ENCODE peak calls at places on chromosomes 13 and 19, in eight cellular contexts. One of them, this sample, is unnamed.

GRCh38 chr19:55086730-55087541 is 11.3 kb downstream of the EPS8L1 start:
- DNase-seq in Right ventricle myocardium superior: peak; percentile 97
- DNase-seq in DMS153: peak; percentile 91
- DNase-seq in ovary: peak; percentile 92
- DNase-seq in nucleus accumbens: peak; percentile 85
- DNase-seq in activated CD8-positive, alpha-beta T cell treated with anti-CD3 and anti-CD28 coated beads, Interleukin-2, amount 10 ng/mL, durations not matched to agents 7 days and 5 days: peak; percentile 54
- DNase-seq in MCF 10A: no peak
- DNase-seq in HT1080: no peak
- DNase-seq in this sample: no peak

GRCh38 chr13:90867336-90867683 is 480.2 kb upstream of the MIR17HG start:
- DNase-seq in Right ventricle myocardium superior: peak; percentile 72
- DNase-seq in DMS153: peak; percentile 67
- DNase-seq in ovary: no peak
- DNase-seq in nucleus accumbens: peak; percentile 40
- DNase-seq in activated CD8-positive, alpha-beta T cell treated with anti-CD3 and anti-CD28 coated beads, Interleukin-2, amount 10 ng/mL, durations not matched to agents 7 days and 5 days: peak; percentile 32
- DNase-seq in MCF 10A: peak; percentile 84
- DNase-seq in HT1080: peak; percentile 76
- DNase-seq in this sample: no peak

GRCh38 chr13:94495806-94496205 is 16.3 kb upstream of the DCT start:
- DNase-seq in Right ventricle myocardium superior: no peak
- DNase-seq in DMS153: no peak
- DNase-seq in ovary: no peak
- DNase-seq in nucleus accumbens: no peak
- DNase-seq in activated CD8-positive, alpha-beta T cell treated with anti-CD3 and anti-CD28 coated beads, Interleukin-2, amount 10 ng/mL, durations not matched to agents 7 days and 5 days: no peak
- DNase-seq in MCF 10A: no peak
- DNase-seq in HT1080: no peak
- DNase-seq in this sample: no peak

GRCh38 chr19:34960103-34960805 is 3.8 kb downstream of the ZNF792 start:
- DNase-seq in Right ventricle myocardium superior: no peak
- DNase-seq in DMS153: no peak
- DNase-seq in ovary: no peak
- DNase-seq in nucleus accumbens: no peak
- DNase-seq in activated CD8-positive, alpha-beta T cell treated with anti-CD3 and anti-CD28 coated beads, Interleukin-2, amount 10 ng/mL, durations not matched to agents 7 days and 5 days: peak; percentile 17
- DNase-seq in MCF 10A: no peak
- DNase-seq in HT1080: peak; percentile 99
- DNase-seq in this sample: no peak

GRCh38 chr13:98976338-98976737 is 1.5 kb downstream of the DOCK9 start:
- DNase-seq in Right ventricle myocardium superior: no peak
- DNase-seq in DMS153: no peak
- DNase-seq in ovary: no peak
- DNase-seq in nucleus accumbens: no peak
- DNase-seq in activated CD8-positive, alpha-beta T cell treated with anti-CD3 and anti-CD28 coated beads, Interleukin-2, amount 10 ng/mL, durations not matched to agents 7 days and 5 days: no peak
- DNase-seq in MCF 10A: no peak
- DNase-seq in HT1080: peak; percentile 58
- DNase-seq in this sample: no peak

GRCh38 chr13:49459580-49459979 is 15.5 kb downstream of the SETDB2 start:
- DNase-seq in Right ventricle myocardium superior: no peak
- DNase-seq in DMS153: no peak
- DNase-seq in ovary: no peak
- DNase-seq in nucleus accumbens: no peak
- DNase-seq in activated CD8-positive, alpha-beta T cell treated with anti-CD3 and anti-CD28 coated beads, Interleukin-2, amount 10 ng/mL, durations not matched to agents 7 days and 5 days: no peak
- DNase-seq in MCF 10A: no peak
- DNase-seq in HT1080: no peak
- DNase-seq in this sample: no peak

GRCh38 chr13:37225414-37226047 is 120.1 kb upstream of the CSNK1A1L start:
- DNase-seq in Right ventricle myocardium superior: no peak
- DNase-seq in DMS153: no peak
- DNase-seq in ovary: no peak
- DNase-seq in nucleus accumbens: no peak
- DNase-seq in activated CD8-positive, alpha-beta T cell treated with anti-CD3 and anti-CD28 coated beads, Interleukin-2, amount 10 ng/mL, durations not matched to agents 7 days and 5 days: no peak
- DNase-seq in MCF 10A: no peak
- DNase-seq in HT1080: no peak
- DNase-seq in this sample: no peak

GRCh38 chr19:45589768-45590167 is 5.2 kb upstream of the OPA3 start:
- DNase-seq in Right ventricle myocardium superior: no peak
- DNase-seq in DMS153: no peak
- DNase-seq in ovary: no peak
- DNase-seq in nucleus accumbens: no peak
- DNase-seq in activated CD8-positive, alpha-beta T cell treated with anti-CD3 and anti-CD28 coated beads, Interleukin-2, amount 10 ng/mL, durations not matched to agents 7 days and 5 days: no peak
- DNase-seq in MCF 10A: no peak
- DNase-seq in HT1080: no peak
- DNase-seq in this sample: no peak

GRCh38 chr13:75705395-75705794 is 69.3 kb downstream of the LMO7 start:
- DNase-seq in Right ventricle myocardium superior: no peak
- DNase-seq in DMS153: no peak
- DNase-seq in ovary: no peak
- DNase-seq in nucleus accumbens: no peak
- DNase-seq in activated CD8-positive, alpha-beta T cell treated with anti-CD3 and anti-CD28 coated beads, Interleukin-2, amount 10 ng/mL, durations not matched to agents 7 days and 5 days: no peak
- DNase-seq in MCF 10A: peak; percentile 73
- DNase-seq in HT1080: peak; percentile 83
- DNase-seq in this sample: no peak

GRCh38 chr19:41161903-41162302 is 31.1 kb upstream of the CYP2S1 start:
- DNase-seq in Right ventricle myocardium superior: no peak
- DNase-seq in DMS153: no peak
- DNase-seq in ovary: no peak
- DNase-seq in nucleus accumbens: no peak
- DNase-seq in activated CD8-positive, alpha-beta T cell treated with anti-CD3 and anti-CD28 coated beads, Interleukin-2, amount 10 ng/mL, durations not matched to agents 7 days and 5 days: no peak
- DNase-seq in MCF 10A: no peak
- DNase-seq in HT1080: peak; percentile 30
- DNase-seq in this sample: no peak

GRCh38 chr13:112238436-112238995 is 137.6 kb upstream of the SPACA7 start:
- DNase-seq in Right ventricle myocardium superior: no peak
- DNase-seq in DMS153: no peak
- DNase-seq in ovary: no peak
- DNase-seq in nucleus accumbens: no peak
- DNase-seq in activated CD8-positive, alpha-beta T cell treated with anti-CD3 and anti-CD28 coated beads, Interleukin-2, amount 10 ng/mL, durations not matched to agents 7 days and 5 days: no peak
- DNase-seq in MCF 10A: no peak
- DNase-seq in HT1080: no peak
- DNase-seq in this sample: no peak

GRCh38 chr19:29680447-29680846 is 15.2 kb downstream of the PLEKHF1 start:
- DNase-seq in Right ventricle myocardium superior: peak; percentile 71
- DNase-seq in DMS153: no peak
- DNase-seq in ovary: no peak
- DNase-seq in nucleus accumbens: peak; percentile 42
- DNase-seq in activated CD8-positive, alpha-beta T cell treated with anti-CD3 and anti-CD28 coated beads, Interleukin-2, amount 10 ng/mL, durations not matched to agents 7 days and 5 days: peak; percentile 91
- DNase-seq in MCF 10A: no peak
- DNase-seq in HT1080: peak; percentile 23
- DNase-seq in this sample: peak; percentile 54

GRCh38 chr13:41742917-41743552 is 217.9 kb downstream of the VWA8 start:
- DNase-seq in Right ventricle myocardium superior: no peak
- DNase-seq in DMS153: no peak
- DNase-seq in ovary: no peak
- DNase-seq in nucleus accumbens: no peak
- DNase-seq in activated CD8-positive, alpha-beta T cell treated with anti-CD3 and anti-CD28 coated beads, Interleukin-2, amount 10 ng/mL, durations not matched to agents 7 days and 5 days: no peak
- DNase-seq in MCF 10A: no peak
- DNase-seq in HT1080: no peak
- DNase-seq in this sample: no peak

GRCh38 chr19:44686896-44687295 is 12.1 kb upstream of the CEACAM16 start:
- DNase-seq in Right ventricle myocardium superior: no peak
- DNase-seq in DMS153: no peak
- DNase-seq in ovary: no peak
- DNase-seq in nucleus accumbens: no peak
- DNase-seq in activated CD8-positive, alpha-beta T cell treated with anti-CD3 and anti-CD28 coated beads, Interleukin-2, amount 10 ng/mL, durations not matched to agents 7 days and 5 days: no peak
- DNase-seq in MCF 10A: no peak
- DNase-seq in HT1080: no peak
- DNase-seq in this sample: no peak

GRCh38 chr13:55516610-55517009 is 1624.1 kb upstream of the PRR20A start:
- DNase-seq in Right ventricle myocardium superior: no peak
- DNase-seq in DMS153: no peak
- DNase-seq in ovary: no peak
- DNase-seq in nucleus accumbens: no peak
- DNase-seq in activated CD8-positive, alpha-beta T cell treated with anti-CD3 and anti-CD28 coated beads, Interleukin-2, amount 10 ng/mL, durations not matched to agents 7 days and 5 days: no peak
- DNase-seq in MCF 10A: no peak
- DNase-seq in HT1080: no peak
- DNase-seq in this sample: no peak

GRCh38 chr19:6935618-6936017 is 48.2 kb downstream of the ADGRE1 start:
- DNase-seq in Right ventricle myocardium superior: no peak
- DNase-seq in DMS153: no peak
- DNase-seq in ovary: no peak
- DNase-seq in nucleus accumbens: no peak
- DNase-seq in activated CD8-positive, alpha-beta T cell treated with anti-CD3 and anti-CD28 coated beads, Interleukin-2, amount 10 ng/mL, durations not matched to agents 7 days and 5 days: no peak
- DNase-seq in MCF 10A: no peak
- DNase-seq in HT1080: no peak
- DNase-seq in this sample: no peak

GRCh38 chr19:16627194-16627927 is 643 bp downstream of the MED26 start:
- DNase-seq in Right ventricle myocardium superior: peak; percentile 57
- DNase-seq in DMS153: no peak
- DNase-seq in ovary: peak; percentile 19
- DNase-seq in nucleus accumbens: no peak
- DNase-seq in activated CD8-positive, alpha-beta T cell treated with anti-CD3 and anti-CD28 coated beads, Interleukin-2, amount 10 ng/mL, durations not matched to agents 7 days and 5 days: peak; percentile 39
- DNase-seq in MCF 10A: peak; percentile 14
- DNase-seq in HT1080: no peak
- DNase-seq in this sample: no peak

GRCh38 chr19:1814391-1814790 is 2.3 kb upstream of the ATP8B3 start:
- DNase-seq in Right ventricle myocardium superior: no peak
- DNase-seq in DMS153: no peak
- DNase-seq in ovary: no peak
- DNase-seq in nucleus accumbens: no peak
- DNase-seq in activated CD8-positive, alpha-beta T cell treated with anti-CD3 and anti-CD28 coated beads, Interleukin-2, amount 10 ng/mL, durations not matched to agents 7 days and 5 days: no peak
- DNase-seq in MCF 10A: no peak
- DNase-seq in HT1080: no peak
- DNase-seq in this sample: no peak

GRCh38 chr13:112056284-112056727 is 10.6 kb upstream of the SOX1 start:
- DNase-seq in Right ventricle myocardium superior: no peak
- DNase-seq in DMS153: peak; percentile 56
- DNase-seq in ovary: no peak
- DNase-seq in nucleus accumbens: no peak
- DNase-seq in activated CD8-positive, alpha-beta T cell treated with anti-CD3 and anti-CD28 coated beads, Interleukin-2, amount 10 ng/mL, durations not matched to agents 7 days and 5 days: no peak
- DNase-seq in MCF 10A: no peak
- DNase-seq in HT1080: no peak
- DNase-seq in this sample: no peak

GRCh38 chr19:39320948-39321831 is 527 bp upstream of the LRFN1 start:
- DNase-seq in Right ventricle myocardium superior: no peak
- DNase-seq in DMS153: no peak
- DNase-seq in ovary: no peak
- DNase-seq in nucleus accumbens: no peak
- DNase-seq in activated CD8-positive, alpha-beta T cell treated with anti-CD3 and anti-CD28 coated beads, Interleukin-2, amount 10 ng/mL, durations not matched to agents 7 days and 5 days: no peak
- DNase-seq in MCF 10A: no peak
- DNase-seq in HT1080: no peak
- DNase-seq in this sample: no peak

This sample was measured in activated CD4-positive, CD25-positive, alpha-beta regulatory T cell.